ENCODE peak calls at places on chromosome 3, in six cellular contexts. D is endothelial cell, C is ovary, U is psoas muscle, X is hippocampal formation, H is coronary artery. K is an unnamed sample.

GRCh38 chr3:128452120-128452519 is 14.6 kb downstream of the DNAJB8 start:
- DNase-seq in H (no peak), C (no peak), D (no peak), U (no peak), X (no peak), K (no peak)

GRCh38 chr3:94036909-94037507 is 8.6 kb upstream of the STX19 start:
- DNase-seq in X (no peak), H (no peak), U (no peak), C (no peak), D (no peak), K (no peak)

GRCh38 chr3:46708401-46709146 is 7.4 kb downstream of the TMIE start:
- DNase-seq in D (no peak), U (no peak), H (peak), X (no peak), C (peak), K (no peak)

GRCh38 chr3:52123106-52123708 is 31.0 kb downstream of the POC1A start:
- DNase-seq in X (peak), C (peak), D (peak), H (peak), U (peak), K (no peak)

GRCh38 chr3:156628836-156629618 is 45.4 kb upstream of the TIPARP start:
- DNase-seq in D (no peak), C (no peak), H (no peak), U (no peak), X (no peak), K (no peak)

GRCh38 chr3:146503459-146504202 is 34.3 kb upstream of the PLSCR2 start:
- DNase-seq in X (no peak), U (no peak), C (no peak), H (no peak), D (no peak), K (no peak)

GRCh38 chr3:99925584-99925983 is 107.9 kb downstream of the CMSS1 start:
- DNase-seq in H (no peak), C (no peak), D (no peak), X (no peak), U (no peak), K (no peak)

GRCh38 chr3:46114324-46114988 is 87.2 kb upstream of the XCR1 start:
- DNase-seq in U (no peak), D (no peak), X (no peak), C (no peak), H (no peak), K (no peak)

GRCh38 chr3:45140392-45140791 is 5.8 kb downstream of the CDCP1 start:
- DNase-seq in X (no peak), H (no peak), C (no peak), U (no peak), D (no peak), K (no peak)

GRCh38 chr3:30368978-30369377 is 237.4 kb upstream of the TGFBR2 start:
- DNase-seq in D (no peak), H (no peak), X (no peak), U (no peak), C (no peak), K (no peak)

GRCh38 chr3:40593351-40593750 is 68.6 kb downstream of the ZNF621 start:
- DNase-seq in C (no peak), U (no peak), H (no peak), D (no peak), X (no peak), K (no peak)

GRCh38 chr3:161559177-161559998 is 62.8 kb downstream of the OTOL1 start:
- DNase-seq in H (no peak), C (no peak), U (no peak), D (peak), X (no peak), K (no peak)

GRCh38 chr3:99504258-99504657 is 134.1 kb upstream of the COL8A1 start:
- DNase-seq in D (no peak), H (no peak), X (no peak), C (no peak), U (no peak), K (no peak)

GRCh38 chr3:140910860-140911259 is 30.8 kb upstream of the SLC25A36 start:
- DNase-seq in D (peak), H (no peak), U (no peak), X (peak), C (no peak), K (no peak)

GRCh38 chr3:43259626-43260025 is 26.7 kb upstream of the SNRK start:
- DNase-seq in X (no peak), U (no peak), C (no peak), D (no peak), H (no peak), K (no peak)

GRCh38 chr3:79018671-79019136 is 749.1 kb downstream of the ROBO1 start:
- DNase-seq in U (peak), X (peak), C (peak), D (peak), H (peak), K (no peak)

GRCh38 chr3:172367205-172368105 is 80.8 kb downstream of the GHSR start:
- DNase-seq in X (no peak), D (no peak), C (no peak), U (no peak), H (no peak), K (no peak)

GRCh38 chr3:8886556-8886955 is 76.7 kb downstream of the RAD18 start:
- DNase-seq in H (no peak), X (no peak), U (no peak), D (no peak), C (no peak), K (no peak)

GRCh38 chr3:112111785-112112402 is 21.2 kb downstream of the GCSAM start:
- DNase-seq in D (peak), X (peak), C (no peak), H (no peak), U (no peak), K (no peak)

GRCh38 chr3:179750720-179751328 is 98.0 kb downstream of the USP13 start:
- DNase-seq in X (no peak), C (no peak), H (no peak), U (no peak), D (peak), K (no peak)

GRCh38 chr3:111616417-111617105 is 21.4 kb upstream of the ZBED2 start:
- DNase-seq in X (no peak), U (no peak), D (no peak), C (no peak), H (no peak), K (no peak)

GRCh38 chr3:101635954-101636798 is 40.8 kb downstream of the ZBTB11 start:
- DNase-seq in C (peak), D (peak), U (peak), X (peak), H (peak), K (no peak)

GRCh38 chr3:138921316-138922292 is 25.3 kb downstream of the FOXL2 start:
- DNase-seq in D (no peak), X (no peak), C (no peak), H (no peak), U (no peak), K (no peak)

GRCh38 chr3:114083112-114083511 is 26.6 kb downstream of the QTRT2 start:
- DNase-seq in U (no peak), H (no peak), C (no peak), X (no peak), D (no peak), K (no peak)

GRCh38 chr3:120062474-120062873 is 31.8 kb downstream of the GSK3B start:
- DNase-seq in D (peak), C (no peak), X (no peak), H (no peak), U (no peak), K (no peak)

GRCh38 chr3:196080517-196080841 is 1.4 kb downstream of the TFRC start:
- DNase-seq in C (no peak), X (no peak), H (no peak), D (no peak), U (no peak), K (no peak)

GRCh38 chr3:188046561-188047213 is 107.3 kb upstream of the LPP start:
- DNase-seq in C (no peak), H (no peak), X (no peak), U (no peak), D (no peak), K (no peak)

GRCh38 chr3:43362183-43362582 is 75.8 kb downstream of the SNRK start:
- DNase-seq in C (no peak), X (no peak), D (no peak), U (no peak), H (no peak), K (no peak)

GRCh38 chr3:132254076-132254755 is 63.0 kb upstream of the ACP3 start:
- DNase-seq in C (no peak), D (no peak), U (no peak), H (no peak), X (no peak), K (no peak)

GRCh38 chr3:138434875-138435772 is 708 bp downstream of the ESYT3 start:
- DNase-seq in D (peak), H (no peak), U (no peak), C (no peak), X (no peak), K (no peak)

GRCh38 chr3:60064210-60065178 is 1014.7 kb upstream of the CFAP20DC start:
- DNase-seq in C (no peak), U (no peak), D (no peak), H (no peak), X (no peak), K (no peak)

GRCh38 chr3:129277829-129278271 is 820 bp upstream of the HMCES start:
- DNase-seq in C (peak), U (no peak), D (peak), H (no peak), X (no peak), K (no peak)

GRCh38 chr3:186380622-186381380 is 18.8 kb upstream of the DGKG start:
- DNase-seq in X (no peak), D (no peak), C (no peak), U (no peak), H (peak), K (no peak)